ENCODE peak calls at places on chromosomes 13 and 19, in nine cellular contexts. Q is AG04450; K is A549; E is stimulated activated CD8-positive, alpha-beta memory T cell treated with anti-CD3 and anti-CD28 coated beads, Interleukin-2, amount 100 ng/mL, for 48 hours; G is cardiac muscle cell; W is CD8-positive, alpha-beta T cell; C is GM23338; N is uterus; O is retina. H is an unnamed sample.

GRCh38 chr19:35727956-35728706 is 10.3 kb downstream of the KMT2B start:
- DNase-seq in K (no peak), Q (no peak), E (no peak), G (no peak), N (no peak), O (no peak), C (no peak), W (no peak), H (no peak)

GRCh38 chr19:12885749-12886706 is 973 bp downstream of the KLF1 start:
- DNase-seq in Q (no peak), K (no peak), W (no peak), G (no peak), C (peak), O (no peak), N (no peak), E (no peak), H (no peak)

GRCh38 chr13:38814331-38814730 is 127.5 kb downstream of the FREM2 start:
- DNase-seq in G (no peak), Q (no peak), O (no peak), C (no peak), E (no peak), W (no peak), K (no peak), N (no peak), H (no peak)

GRCh38 chr13:41284512-41285288 is 21.3 kb upstream of the MTRF1 start:
- DNase-seq in N (no peak), C (no peak), Q (peak), E (no peak), K (peak), O (no peak), G (no peak), W (no peak), H (no peak)

GRCh38 chr13:20492641-20493040 is 33.0 kb downstream of the CRYL1 start:
- DNase-seq in O (no peak), K (peak), C (peak), Q (no peak), E (peak), W (no peak), G (peak), N (no peak), H (peak)

GRCh38 chr13:64428196-64428595 is 2801.9 kb downstream of the PCDH9 start:
- DNase-seq in E (no peak), G (no peak), O (no peak), K (peak), Q (peak), W (no peak), N (no peak), C (no peak), H (no peak)

GRCh38 chr13:40515702-40516101 is 150.7 kb downstream of the FOXO1 start:
- DNase-seq in G (no peak), Q (no peak), N (no peak), C (no peak), O (no peak), E (no peak), W (no peak), K (no peak), H (no peak)

GRCh38 chr19:45569619-45570421 is 14.8 kb downstream of the OPA3 start:
- DNase-seq in W (peak), E (peak), O (peak), K (peak), G (peak), Q (no peak), N (no peak), C (peak), H (peak)

GRCh38 chr13:34364633-34365032 is 546.7 kb downstream of the RFC3 start:
- DNase-seq in G (no peak), E (no peak), Q (no peak), N (no peak), O (no peak), C (no peak), K (no peak), W (no peak), H (no peak)

H was measured in CD4-positive, CD25-positive, alpha-beta regulatory T cell.